ENCODE peak calls at places on chromosomes 3 and 15, in eight cellular contexts. B is kidney glomerular epithelial cell, I is ELR, O is RPMI8226, C is NCI-H1694 treated with DMSO at 0.1 percent for 48 hours, D is iPS-NIHi11, Q is mesothelial cell of epicardium, Y is endodermal cell. L is an unnamed sample.

GRCh38 chr3:58217209-58217811 is 6.5 kb upstream of the DNASE1L3 start:
- DNase-seq in B (peak; percentile 52), I (peak; percentile 82), O (peak; percentile 91), C (peak; percentile 34), D (peak; percentile 85), Q (peak; percentile 45), Y (peak; percentile 94), L (peak; percentile 69)

GRCh38 chr15:90382305-90382704 is 5.7 kb upstream of the IQGAP1 start:
- DNase-seq in B (no peak), I (no peak), O (no peak), C (no peak), D (no peak), Q (no peak), Y (no peak), L (no peak)

GRCh38 chr15:65069779-65070546 is 2.2 kb upstream of the RASL12 start:
- DNase-seq in B (peak; percentile 1), I (no peak), O (no peak), C (no peak), D (no peak), Q (no peak), Y (peak; percentile 24), L (no peak)

GRCh38 chr3:60386311-60386710 is 864.9 kb downstream of the FHIT start:
- DNase-seq in B (no peak), I (no peak), O (no peak), C (no peak), D (no peak), Q (no peak), Y (no peak), L (no peak)

GRCh38 chr15:60554494-60554893 is 75.6 kb upstream of the ICE2 start:
- DNase-seq in B (no peak), I (no peak), O (no peak), C (no peak), D (no peak), Q (no peak), Y (no peak), L (no peak)

GRCh38 chr3:127385540-127385870 is 97.7 kb upstream of the PRR20G start:
- DNase-seq in B (no peak), I (no peak), O (no peak), C (no peak), D (no peak), Q (no peak), Y (peak; percentile 40), L (no peak)

GRCh38 chr3:176262071-176262470 is 935.2 kb downstream of the TBL1XR1 start:
- DNase-seq in B (no peak), I (no peak), O (no peak), C (no peak), D (no peak), Q (no peak), Y (no peak), L (no peak)

GRCh38 chr3:31610700-31611275 is 78.1 kb downstream of the STT3B start:
- DNase-seq in B (peak; percentile 53), I (peak; percentile 53), O (no peak), C (no peak), D (peak; percentile 11), Q (no peak), Y (no peak), L (no peak)

GRCh38 chr3:129526121-129526900 is 2.1 kb upstream of the RHO start:
- DNase-seq in B (no peak), I (no peak), O (peak; percentile 65), C (no peak), D (no peak), Q (no peak), Y (no peak), L (no peak)

GRCh38 chr3:2920103-2920502 is 190.1 kb downstream of the IL5RA start:
- DNase-seq in B (no peak), I (no peak), O (no peak), C (no peak), D (no peak), Q (no peak), Y (no peak), L (no peak)

GRCh38 chr3:144665567-144666053 is 694.0 kb downstream of the DIPK2A start:
- DNase-seq in B (no peak), I (no peak), O (no peak), C (no peak), D (no peak), Q (no peak), Y (no peak), L (no peak)

GRCh38 chr3:34202975-34203374 is 404.5 kb downstream of the PDCD6IP start:
- DNase-seq in B (no peak), I (no peak), O (no peak), C (no peak), D (no peak), Q (no peak), Y (no peak), L (no peak)

GRCh38 chr3:149539491-149539890 is 65.0 kb downstream of the TM4SF4 start:
- DNase-seq in B (no peak), I (no peak), O (no peak), C (no peak), D (no peak), Q (no peak), Y (no peak), L (no peak)

GRCh38 chr3:100611221-100611620 is 1.8 kb downstream of the ADGRG7 start:
- DNase-seq in B (no peak), I (no peak), O (no peak), C (no peak), D (no peak), Q (no peak), Y (no peak), L (no peak)

GRCh38 chr15:39365873-39366272 is 215.0 kb upstream of the THBS1 start:
- DNase-seq in B (no peak), I (no peak), O (no peak), C (no peak), D (no peak), Q (no peak), Y (no peak), L (no peak)

GRCh38 chr3:160016972-160017371 is 28.3 kb downstream of the IL12A start:
- DNase-seq in B (no peak), I (peak; percentile 25), O (peak; percentile 53), C (no peak), D (no peak), Q (no peak), Y (no peak), L (peak; percentile 56)

GRCh38 chr15:76065793-76066192 is 6.0 kb downstream of the TMEM266 start:
- DNase-seq in B (no peak), I (no peak), O (no peak), C (no peak), D (no peak), Q (no peak), Y (no peak), L (no peak)

GRCh38 chr3:132435911-132436425 is 18.7 kb downstream of the DNAJC13 start:
- DNase-seq in B (no peak), I (no peak), O (no peak), C (no peak), D (no peak), Q (no peak), Y (no peak), L (no peak)

GRCh38 chr3:141578197-141578596 is 91.4 kb downstream of the RASA2 start:
- DNase-seq in B (no peak), I (peak; percentile 55), O (no peak), C (no peak), D (no peak), Q (no peak), Y (no peak), L (no peak)

GRCh38 chr3:122025296-122025695 is 3.2 kb upstream of the ILDR1 start:
- DNase-seq in B (no peak), I (no peak), O (no peak), C (no peak), D (no peak), Q (no peak), Y (no peak), L (no peak)

GRCh38 chr15:41817781-41818180 is 10.1 kb upstream of the JMJD7 start:
- DNase-seq in B (no peak), I (no peak), O (no peak), C (no peak), D (no peak), Q (no peak), Y (no peak), L (no peak)

GRCh38 chr15:25251700-25252390 is 187.0 kb downstream of the UBE3A start:
- DNase-seq in B (no peak), I (no peak), O (no peak), C (no peak), D (no peak), Q (peak; percentile 26), Y (peak; percentile 15), L (no peak)

GRCh38 chr3:33167716-33168339 is 50.8 kb downstream of the SUSD5 start:
- DNase-seq in B (peak; percentile 1), I (no peak), O (no peak), C (no peak), D (no peak), Q (no peak), Y (no peak), L (peak; percentile 30)

GRCh38 chr15:32683906-32684584 is 33.8 kb upstream of the GREM1 start:
- DNase-seq in B (peak; percentile 96), I (peak; percentile 97), O (no peak), C (no peak), D (no peak), Q (no peak), Y (no peak), L (peak; percentile 97)

GRCh38 chr15:84658788-84659411 is 901 bp upstream of the NMB start:
- DNase-seq in B (no peak), I (no peak), O (no peak), C (no peak), D (peak; percentile 6), Q (no peak), Y (no peak), L (no peak)

GRCh38 chr3:64584193-64584592 is 103.6 kb downstream of the ADAMTS9 start:
- DNase-seq in B (no peak), I (no peak), O (no peak), C (no peak), D (no peak), Q (no peak), Y (no peak), L (no peak)

GRCh38 chr15:47411733-47412530 is 305.4 kb upstream of the SEMA6D start:
- DNase-seq in B (no peak), I (no peak), O (no peak), C (peak; percentile 80), D (no peak), Q (no peak), Y (no peak), L (no peak)

GRCh38 chr3:185677146-185677829 is 91.2 kb downstream of the SENP2 start:
- DNase-seq in B (peak; percentile 73), I (peak; percentile 88), O (peak; percentile 42), C (peak; percentile 61), D (peak; percentile 81), Q (no peak), Y (peak; percentile 71), L (peak; percentile 88)

GRCh38 chr3:149340310-149340933 is 7.0 kb upstream of the TM4SF18 start:
- DNase-seq in B (peak; percentile 56), I (peak; percentile 88), O (no peak), C (no peak), D (no peak), Q (no peak), Y (no peak), L (peak; percentile 74)

GRCh38 chr3:182889948-182890629 is 90.2 kb downstream of the DCUN1D1 start:
- DNase-seq in B (no peak), I (no peak), O (no peak), C (no peak), D (no peak), Q (no peak), Y (no peak), L (no peak)